ENCODE peak calls at places on chromosomes 12 and 14, in seven cellular contexts. F is PC-9, U is heart right ventricle, Y is PC-3, J is ovary, V is neuronal stem cell, P is transverse colon. I is an unnamed sample.

GRCh38 chr12:93100610-93101009 is 171.5 kb upstream of the EEA1 start:
- DNase-seq in V (no peak), J (no peak), U (no peak), P (no peak), Y (no peak), F (no peak), I (no peak)

GRCh38 chr12:49891476-49891875 is 12.2 kb downstream of the FAIM2 start:
- DNase-seq in Y (no peak), F (no peak), P (peak; percentile 41), U (no peak), V (no peak), J (no peak), I (no peak)

GRCh38 chr12:79331870-79332269 is 358.9 kb downstream of the PAWR start:
- DNase-seq in V (no peak), F (no peak), J (no peak), U (no peak), Y (no peak), P (no peak), I (no peak)

GRCh38 chr14:63616015-63616414 is 25.7 kb downstream of the WDR89 start:
- DNase-seq in J (no peak), V (no peak), P (no peak), U (no peak), Y (no peak), F (no peak), I (no peak)

GRCh38 chr12:78568326-78569020 is 296.1 kb upstream of the SYT1 start:
- DNase-seq in V (peak; percentile 38), U (no peak), J (no peak), P (no peak), Y (peak; percentile 71), F (no peak), I (no peak)

GRCh38 chr14:95675486-95675885 is 10.7 kb upstream of the TCL1B start:
- DNase-seq in P (no peak), Y (no peak), J (no peak), U (no peak), V (peak; percentile 44), F (no peak), I (no peak)

GRCh38 chr14:76424359-76424758 is 48.4 kb downstream of the ESRRB start:
- DNase-seq in U (no peak), J (no peak), Y (no peak), F (no peak), P (no peak), V (no peak), I (no peak)

GRCh38 chr14:99182548-99183115 is 89.4 kb downstream of the BCL11B start:
- DNase-seq in F (no peak), P (no peak), V (no peak), U (no peak), J (no peak), Y (no peak), I (no peak)

GRCh38 chr12:82176016-82176415 is 182.2 kb downstream of the CCDC59 start:
- DNase-seq in P (no peak), Y (no peak), F (no peak), V (no peak), U (no peak), J (no peak), I (no peak)

GRCh38 chr14:104870368-104871144 is 5.5 kb downstream of the CEP170B start:
- DNase-seq in V (no peak), U (peak; percentile 34), J (peak; percentile 22), F (no peak), Y (peak; percentile 20), P (peak; percentile 44), I (no peak)

GRCh38 chr12:62438098-62438692 is 28.4 kb upstream of the MON2 start:
- DNase-seq in V (peak; percentile 62), Y (peak; percentile 75), P (peak; percentile 60), F (peak; percentile 29), J (peak; percentile 33), U (no peak), I (peak; percentile 64)

GRCh38 chr12:4454315-4454860 is 8.8 kb upstream of the FGF6 start:
- DNase-seq in Y (no peak), V (no peak), U (no peak), J (no peak), P (no peak), F (no peak), I (no peak)

GRCh38 chr14:99258341-99258781 is 13.6 kb downstream of the BCL11B start:
- DNase-seq in V (no peak), Y (no peak), J (no peak), P (no peak), U (no peak), F (no peak), I (no peak)

GRCh38 chr14:100902792-100903191 is 730 bp downstream of the RTL1 start:
- DNase-seq in U (no peak), Y (no peak), P (no peak), F (no peak), V (no peak), J (no peak), I (peak; percentile 43)

GRCh38 chr12:27424631-27425230 is 21.8 kb upstream of the SMCO2 start:
- DNase-seq in V (no peak), J (peak; percentile 28), F (peak; percentile 15), U (no peak), Y (peak; percentile 66), P (no peak), I (no peak)

GRCh38 chr14:58777541-58777979 is 139.8 kb downstream of the DACT1 start:
- DNase-seq in Y (no peak), P (no peak), J (no peak), F (no peak), U (no peak), V (no peak), I (no peak)

GRCh38 chr12:1884651-1885050 is 33.8 kb downstream of the CACNA2D4 start:
- DNase-seq in Y (no peak), V (no peak), J (no peak), P (no peak), F (no peak), U (no peak), I (peak; percentile 42)

GRCh38 chr14:72904840-72905561 is 11.1 kb upstream of the DPF3 start:
- DNase-seq in V (peak; percentile 57), U (no peak), J (peak; percentile 68), P (peak; percentile 71), Y (peak; percentile 90), F (peak; percentile 42), I (peak; percentile 79)

GRCh38 chr14:76065519-76065918 is 80.0 kb downstream of the IFT43 start:
- DNase-seq in F (no peak), V (no peak), P (no peak), U (no peak), J (no peak), Y (no peak), I (no peak)

GRCh38 chr12:111312016-111312415 is 56.9 kb downstream of the PHETA1 start:
- DNase-seq in Y (no peak), J (no peak), P (no peak), F (no peak), V (no peak), U (no peak), I (no peak)

GRCh38 chr12:58966939-58967338 is 46.6 kb upstream of the LRIG3 start:
- DNase-seq in P (no peak), J (no peak), U (no peak), Y (no peak), V (no peak), F (no peak), I (no peak)

GRCh38 chr14:68939893-68940613 is 39.0 kb downstream of the ACTN1 start:
- DNase-seq in J (peak; percentile 52), P (peak; percentile 67), Y (peak; percentile 68), F (peak; percentile 76), V (no peak), U (peak; percentile 74), I (peak; percentile 93)

GRCh38 chr12:104237930-104238329 is 22.4 kb downstream of the TXNRD1 start:
- DNase-seq in V (no peak), Y (no peak), J (no peak), F (no peak), U (no peak), P (no peak), I (no peak)

GRCh38 chr12:53950441-53950781 is 4.3 kb upstream of the HOXC12 start:
- DNase-seq in V (no peak), J (no peak), U (no peak), Y (peak; percentile 47), P (no peak), F (no peak), I (no peak)

GRCh38 chr14:34875031-34875922 is at the start of gene BAZ1A:
- DNase-seq in J (peak; percentile 66), U (peak; percentile 65), V (peak; percentile 61), P (peak; percentile 76), F (peak; percentile 56), Y (peak; percentile 93), I (peak; percentile 70)

GRCh38 chr12:31896514-31897039 is 62.6 kb upstream of the RESF1 start:
- DNase-seq in P (peak; percentile 73), V (no peak), U (no peak), F (no peak), Y (no peak), J (peak; percentile 21), I (no peak)
- H3K27ac ChIP-seq in P (peak overlapping the region; percentile 60), V (no peak overlapping the region), U (peak overlapping the region; percentile 19), F (no peak overlapping the region), Y (no peak overlapping the region), J (no peak overlapping the region), I (peak overlapping the region; percentile 56)

DNA sequence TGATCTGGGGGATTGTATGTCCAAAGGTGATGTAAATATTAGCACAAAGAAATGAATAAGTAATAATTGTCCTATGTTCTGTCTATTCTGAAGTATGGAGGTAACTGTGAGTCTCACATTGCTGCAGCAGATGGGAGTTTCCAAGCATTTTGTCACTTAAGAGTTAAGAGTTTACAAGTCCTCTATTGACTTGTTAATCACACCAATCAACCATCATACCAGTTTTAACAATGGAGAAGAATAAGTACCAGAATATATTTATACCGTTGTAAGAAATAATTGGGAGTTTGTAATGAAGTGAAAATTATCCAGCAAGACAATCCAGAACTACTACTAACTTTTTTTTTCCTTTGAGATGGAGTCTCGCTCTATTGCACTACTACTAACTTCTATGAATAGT is 139.1 kb downstream of the MDGA2 start:
- DNase-seq in J (no peak), Y (no peak), P (no peak), F (no peak), U (no peak), V (no peak), I (no peak)
- H3K4me1 ChIP-seq in J (no peaks in the 10 kb centered on the region), Y (no peaks in the 10 kb centered on the region), P (no peaks in the 10 kb centered on the region), F (no peaks in the 10 kb centered on the region), U (no peaks in the 10 kb centered on the region), V (peaks cover 3% of the 10 kb centered on the region), I (no peaks in the 10 kb centered on the region)

DNA sequence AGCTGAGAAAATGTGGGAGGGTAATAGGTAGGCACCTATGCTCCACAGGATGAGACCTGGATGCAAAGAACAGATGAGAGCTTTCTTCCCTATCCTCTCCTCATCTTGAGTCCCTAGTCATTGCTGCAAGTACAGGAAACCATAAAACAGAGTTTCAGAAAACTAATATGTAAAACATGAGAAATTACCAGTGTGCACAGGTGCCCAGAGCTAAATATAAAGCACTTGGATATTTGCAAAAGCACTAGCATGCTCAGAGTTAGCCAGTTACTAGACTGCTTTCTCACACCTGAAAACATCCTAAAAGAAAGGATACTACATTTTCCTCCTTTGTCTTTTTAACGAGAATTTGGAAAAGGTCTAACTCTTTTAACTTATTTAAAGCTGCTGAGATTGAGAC is 324.3 kb downstream of the DAD1 start:
- DNase-seq in F (no peak), V (no peak), U (no peak), Y (no peak), J (no peak), P (no peak), I (no peak)
- H3K27ac ChIP-seq in F (peak overlapping the region; percentile 69), V (no peak overlapping the region), U (no peak overlapping the region), Y (peak overlapping the region; percentile 76), J (no peak overlapping the region), P (no peak overlapping the region), I (no peak overlapping the region)

DNA sequence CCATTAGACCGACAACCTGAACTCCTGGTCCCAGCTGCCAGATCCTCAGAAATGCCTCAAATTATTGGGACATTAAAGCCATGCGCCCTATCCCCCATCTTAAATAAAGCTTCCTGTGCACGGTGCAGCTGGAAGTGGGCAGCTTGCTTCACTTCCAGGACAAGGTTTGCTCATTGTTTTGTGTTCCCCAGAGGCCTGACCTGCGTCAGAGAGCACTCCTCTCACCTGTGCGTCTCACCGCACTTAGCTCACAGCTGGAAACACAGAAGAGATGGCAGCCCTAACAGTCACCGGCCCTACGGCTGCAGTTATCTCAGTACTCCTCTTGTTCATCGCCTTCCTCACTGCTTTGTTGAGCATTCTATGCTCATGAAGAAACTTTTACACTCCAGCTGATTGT is 135.5 kb downstream of the ANO2 start:
- DNase-seq in V (no peak), J (no peak), P (no peak), U (no peak), Y (peak; percentile 17), F (no peak), I (no peak)
- H3K4me1 ChIP-seq in V (no peaks in the 10 kb centered on the region), J (no peaks in the 10 kb centered on the region), P (no peaks in the 10 kb centered on the region), U (no peaks in the 10 kb centered on the region), Y (peaks cover 31% of the 10 kb centered on the region), F (no peaks in the 10 kb centered on the region), I (no peaks in the 10 kb centered on the region)

I was measured in right atrium auricular region.